ENCODE peak calls at places on chromosomes 7 and 10, in four cellular contexts. Z, L, G and J are unnamed samples.

GRCh38 chr7:121219031-121219430 is 109.8 kb upstream of the WNT16 start:
- DNase-seq in Z (peak), L (no peak), G (no peak), J (no peak)

GRCh38 chr10:13765641-13766341 is 179.0 kb downstream of the PRPF18 start:
- DNase-seq in Z (no peak), L (no peak), G (no peak), J (no peak)

GRCh38 chr10:103157246-103157645 is 35.8 kb downstream of the NT5C2 start:
- DNase-seq in Z (no peak), L (no peak), G (no peak), J (no peak)

GRCh38 chr7:77415822-77416620 is at the start of gene GSAP:
- DNase-seq in Z (no peak), L (peak), G (no peak), J (no peak)

GRCh38 chr7:68205826-68206225 is 1209.2 kb downstream of the TYW1 start:
- DNase-seq in Z (no peak), L (no peak), G (no peak), J (no peak)

GRCh38 chr10:35329520-35329919 is 6.8 kb upstream of the CCNY start:
- DNase-seq in Z (no peak), L (no peak), G (no peak), J (no peak)

GRCh38 chr10:19518632-19519031 is 297.6 kb upstream of the PLXDC2 start:
- DNase-seq in Z (peak), L (no peak), G (no peak), J (no peak)

GRCh38 chr7:82183633-82184032 is 259.9 kb downstream of the CACNA2D1 start:
- DNase-seq in Z (peak), L (no peak), G (no peak), J (no peak)